ENCODE peak calls at places on chromosomes 7 and 10, in ten cellular contexts. One of them, this sample, is unnamed.

GRCh38 chr10:69709366-69709941 is 79.4 kb downstream of the FAM241B start:
- DNase-seq in progenitor cell of endocrine pancreas: no peak
- DNase-seq in AG20443: peak
- DNase-seq in A549: no peak
- DNase-seq in left ventricle myocardium superior: no peak
- DNase-seq in activated CD4-positive, alpha-beta T cell treated with anti-CD3 and anti-CD28 coated beads, Interleukin-2, amount 50 U/mL, for 1 hour: no peak
- DNase-seq in kidney tubule cell: no peak
- DNase-seq in activated CD8-positive, alpha-beta memory T cell treated with anti-CD3 and anti-CD28 coated beads, Interleukin-2, amount 50 U/mL, for 48 hours: no peak
- DNase-seq in NCI-H510A treated with DMSO at 0.1 percent for 48 hours: no peak
- DNase-seq in stimulated activated CD8-positive, alpha-beta memory T cell treated with anti-CD3 and anti-CD28 coated beads, Interleukin-12 subunit alpha, Interleukin-12 subunit beta, amount 100 ng/mL, for 4 hours: no peak
- DNase-seq in this sample: no peak

GRCh38 chr10:91672021-91672608 is 39.2 kb upstream of the PPP1R3C start:
- DNase-seq in NCI-H510A treated with DMSO at 0.1 percent for 48 hours: peak
- DNase-seq in progenitor cell of endocrine pancreas: no peak
- DNase-seq in stimulated activated CD8-positive, alpha-beta memory T cell treated with anti-CD3 and anti-CD28 coated beads, Interleukin-12 subunit alpha, Interleukin-12 subunit beta, amount 100 ng/mL, for 4 hours: no peak
- DNase-seq in A549: no peak
- DNase-seq in kidney tubule cell: peak
- DNase-seq in AG20443: peak
- DNase-seq in activated CD8-positive, alpha-beta memory T cell treated with anti-CD3 and anti-CD28 coated beads, Interleukin-2, amount 50 U/mL, for 48 hours: no peak
- DNase-seq in left ventricle myocardium superior: no peak
- DNase-seq in activated CD4-positive, alpha-beta T cell treated with anti-CD3 and anti-CD28 coated beads, Interleukin-2, amount 50 U/mL, for 1 hour: no peak
- DNase-seq in this sample: peak

GRCh38 chr7:149831730-149832219 is 6.4 kb upstream of the ZNF862 start:
- DNase-seq in activated CD8-positive, alpha-beta memory T cell treated with anti-CD3 and anti-CD28 coated beads, Interleukin-2, amount 50 U/mL, for 48 hours: no peak
- DNase-seq in stimulated activated CD8-positive, alpha-beta memory T cell treated with anti-CD3 and anti-CD28 coated beads, Interleukin-12 subunit alpha, Interleukin-12 subunit beta, amount 100 ng/mL, for 4 hours: no peak
- DNase-seq in AG20443: no peak
- DNase-seq in left ventricle myocardium superior: no peak
- DNase-seq in progenitor cell of endocrine pancreas: no peak
- DNase-seq in A549: no peak
- DNase-seq in NCI-H510A treated with DMSO at 0.1 percent for 48 hours: no peak
- DNase-seq in activated CD4-positive, alpha-beta T cell treated with anti-CD3 and anti-CD28 coated beads, Interleukin-2, amount 50 U/mL, for 1 hour: no peak
- DNase-seq in kidney tubule cell: no peak
- DNase-seq in this sample: no peak

GRCh38 chr10:128976886-128977285 is 490.2 kb upstream of the MGMT start:
- DNase-seq in stimulated activated CD8-positive, alpha-beta memory T cell treated with anti-CD3 and anti-CD28 coated beads, Interleukin-12 subunit alpha, Interleukin-12 subunit beta, amount 100 ng/mL, for 4 hours: no peak
- DNase-seq in NCI-H510A treated with DMSO at 0.1 percent for 48 hours: no peak
- DNase-seq in left ventricle myocardium superior: no peak
- DNase-seq in kidney tubule cell: no peak
- DNase-seq in activated CD4-positive, alpha-beta T cell treated with anti-CD3 and anti-CD28 coated beads, Interleukin-2, amount 50 U/mL, for 1 hour: no peak
- DNase-seq in A549: no peak
- DNase-seq in AG20443: no peak
- DNase-seq in activated CD8-positive, alpha-beta memory T cell treated with anti-CD3 and anti-CD28 coated beads, Interleukin-2, amount 50 U/mL, for 48 hours: no peak
- DNase-seq in progenitor cell of endocrine pancreas: no peak
- DNase-seq in this sample: no peak

GRCh38 chr10:107443817-107444216 is 279.3 kb upstream of the SORCS1 start:
- DNase-seq in kidney tubule cell: no peak
- DNase-seq in activated CD4-positive, alpha-beta T cell treated with anti-CD3 and anti-CD28 coated beads, Interleukin-2, amount 50 U/mL, for 1 hour: no peak
- DNase-seq in AG20443: no peak
- DNase-seq in stimulated activated CD8-positive, alpha-beta memory T cell treated with anti-CD3 and anti-CD28 coated beads, Interleukin-12 subunit alpha, Interleukin-12 subunit beta, amount 100 ng/mL, for 4 hours: no peak
- DNase-seq in NCI-H510A treated with DMSO at 0.1 percent for 48 hours: no peak
- DNase-seq in left ventricle myocardium superior: no peak
- DNase-seq in A549: no peak
- DNase-seq in progenitor cell of endocrine pancreas: no peak
- DNase-seq in activated CD8-positive, alpha-beta memory T cell treated with anti-CD3 and anti-CD28 coated beads, Interleukin-2, amount 50 U/mL, for 48 hours: no peak
- DNase-seq in this sample: no peak

GRCh38 chr10:82319046-82319445 is 444.1 kb downstream of the NRG3 start:
- DNase-seq in activated CD8-positive, alpha-beta memory T cell treated with anti-CD3 and anti-CD28 coated beads, Interleukin-2, amount 50 U/mL, for 48 hours: no peak
- DNase-seq in A549: no peak
- DNase-seq in activated CD4-positive, alpha-beta T cell treated with anti-CD3 and anti-CD28 coated beads, Interleukin-2, amount 50 U/mL, for 1 hour: no peak
- DNase-seq in NCI-H510A treated with DMSO at 0.1 percent for 48 hours: no peak
- DNase-seq in stimulated activated CD8-positive, alpha-beta memory T cell treated with anti-CD3 and anti-CD28 coated beads, Interleukin-12 subunit alpha, Interleukin-12 subunit beta, amount 100 ng/mL, for 4 hours: no peak
- DNase-seq in left ventricle myocardium superior: no peak
- DNase-seq in kidney tubule cell: no peak
- DNase-seq in progenitor cell of endocrine pancreas: no peak
- DNase-seq in AG20443: no peak
- DNase-seq in this sample: no peak

GRCh38 chr7:101859411-101860106 is 42.1 kb downstream of the CUX1 start:
- DNase-seq in stimulated activated CD8-positive, alpha-beta memory T cell treated with anti-CD3 and anti-CD28 coated beads, Interleukin-12 subunit alpha, Interleukin-12 subunit beta, amount 100 ng/mL, for 4 hours: no peak
- DNase-seq in activated CD8-positive, alpha-beta memory T cell treated with anti-CD3 and anti-CD28 coated beads, Interleukin-2, amount 50 U/mL, for 48 hours: no peak
- DNase-seq in A549: peak
- DNase-seq in progenitor cell of endocrine pancreas: no peak
- DNase-seq in AG20443: no peak
- DNase-seq in kidney tubule cell: no peak
- DNase-seq in NCI-H510A treated with DMSO at 0.1 percent for 48 hours: no peak
- DNase-seq in activated CD4-positive, alpha-beta T cell treated with anti-CD3 and anti-CD28 coated beads, Interleukin-2, amount 50 U/mL, for 1 hour: no peak
- DNase-seq in left ventricle myocardium superior: no peak
- DNase-seq in this sample: peak

GRCh38 chr7:44059219-44060090 is 5.9 kb downstream of the PGAM2 start:
- DNase-seq in kidney tubule cell: no peak
- DNase-seq in AG20443: no peak
- DNase-seq in NCI-H510A treated with DMSO at 0.1 percent for 48 hours: no peak
- DNase-seq in left ventricle myocardium superior: peak
- DNase-seq in A549: no peak
- DNase-seq in progenitor cell of endocrine pancreas: no peak
- DNase-seq in activated CD4-positive, alpha-beta T cell treated with anti-CD3 and anti-CD28 coated beads, Interleukin-2, amount 50 U/mL, for 1 hour: no peak
- DNase-seq in activated CD8-positive, alpha-beta memory T cell treated with anti-CD3 and anti-CD28 coated beads, Interleukin-2, amount 50 U/mL, for 48 hours: no peak
- DNase-seq in stimulated activated CD8-positive, alpha-beta memory T cell treated with anti-CD3 and anti-CD28 coated beads, Interleukin-12 subunit alpha, Interleukin-12 subunit beta, amount 100 ng/mL, for 4 hours: no peak
- DNase-seq in this sample: no peak

GRCh38 chr10:7525314-7526016 is 114.6 kb upstream of the SFMBT2 start:
- DNase-seq in stimulated activated CD8-positive, alpha-beta memory T cell treated with anti-CD3 and anti-CD28 coated beads, Interleukin-12 subunit alpha, Interleukin-12 subunit beta, amount 100 ng/mL, for 4 hours: no peak
- DNase-seq in NCI-H510A treated with DMSO at 0.1 percent for 48 hours: peak
- DNase-seq in kidney tubule cell: peak
- DNase-seq in AG20443: peak
- DNase-seq in activated CD4-positive, alpha-beta T cell treated with anti-CD3 and anti-CD28 coated beads, Interleukin-2, amount 50 U/mL, for 1 hour: peak
- DNase-seq in progenitor cell of endocrine pancreas: peak
- DNase-seq in activated CD8-positive, alpha-beta memory T cell treated with anti-CD3 and anti-CD28 coated beads, Interleukin-2, amount 50 U/mL, for 48 hours: no peak
- DNase-seq in left ventricle myocardium superior: no peak
- DNase-seq in A549: peak
- DNase-seq in this sample: peak

GRCh38 chr7:156558198-156558597 is 82.4 kb upstream of the RNF32 start:
- DNase-seq in A549: peak
- DNase-seq in activated CD8-positive, alpha-beta memory T cell treated with anti-CD3 and anti-CD28 coated beads, Interleukin-2, amount 50 U/mL, for 48 hours: no peak
- DNase-seq in kidney tubule cell: peak
- DNase-seq in activated CD4-positive, alpha-beta T cell treated with anti-CD3 and anti-CD28 coated beads, Interleukin-2, amount 50 U/mL, for 1 hour: no peak
- DNase-seq in stimulated activated CD8-positive, alpha-beta memory T cell treated with anti-CD3 and anti-CD28 coated beads, Interleukin-12 subunit alpha, Interleukin-12 subunit beta, amount 100 ng/mL, for 4 hours: no peak
- DNase-seq in left ventricle myocardium superior: no peak
- DNase-seq in progenitor cell of endocrine pancreas: no peak
- DNase-seq in NCI-H510A treated with DMSO at 0.1 percent for 48 hours: no peak
- DNase-seq in AG20443: no peak
- DNase-seq in this sample: no peak

GRCh38 chr7:31327071-31327470 is 13.5 kb downstream of the NEUROD6 start:
- DNase-seq in left ventricle myocardium superior: no peak
- DNase-seq in activated CD8-positive, alpha-beta memory T cell treated with anti-CD3 and anti-CD28 coated beads, Interleukin-2, amount 50 U/mL, for 48 hours: no peak
- DNase-seq in NCI-H510A treated with DMSO at 0.1 percent for 48 hours: no peak
- DNase-seq in stimulated activated CD8-positive, alpha-beta memory T cell treated with anti-CD3 and anti-CD28 coated beads, Interleukin-12 subunit alpha, Interleukin-12 subunit beta, amount 100 ng/mL, for 4 hours: no peak
- DNase-seq in activated CD4-positive, alpha-beta T cell treated with anti-CD3 and anti-CD28 coated beads, Interleukin-2, amount 50 U/mL, for 1 hour: no peak
- DNase-seq in progenitor cell of endocrine pancreas: no peak
- DNase-seq in A549: no peak
- DNase-seq in kidney tubule cell: peak
- DNase-seq in AG20443: no peak
- DNase-seq in this sample: no peak

GRCh38 chr10:62665771-62666170 is 138.7 kb upstream of the ADO start:
- DNase-seq in A549: no peak
- DNase-seq in activated CD8-positive, alpha-beta memory T cell treated with anti-CD3 and anti-CD28 coated beads, Interleukin-2, amount 50 U/mL, for 48 hours: no peak
- DNase-seq in NCI-H510A treated with DMSO at 0.1 percent for 48 hours: no peak
- DNase-seq in AG20443: no peak
- DNase-seq in kidney tubule cell: no peak
- DNase-seq in progenitor cell of endocrine pancreas: no peak
- DNase-seq in stimulated activated CD8-positive, alpha-beta memory T cell treated with anti-CD3 and anti-CD28 coated beads, Interleukin-12 subunit alpha, Interleukin-12 subunit beta, amount 100 ng/mL, for 4 hours: no peak
- DNase-seq in left ventricle myocardium superior: no peak
- DNase-seq in activated CD4-positive, alpha-beta T cell treated with anti-CD3 and anti-CD28 coated beads, Interleukin-2, amount 50 U/mL, for 1 hour: no peak
- DNase-seq in this sample: no peak

GRCh38 chr7:35465791-35466336 is 212.0 kb upstream of the TBX20 start:
- DNase-seq in stimulated activated CD8-positive, alpha-beta memory T cell treated with anti-CD3 and anti-CD28 coated beads, Interleukin-12 subunit alpha, Interleukin-12 subunit beta, amount 100 ng/mL, for 4 hours: no peak
- DNase-seq in NCI-H510A treated with DMSO at 0.1 percent for 48 hours: no peak
- DNase-seq in activated CD4-positive, alpha-beta T cell treated with anti-CD3 and anti-CD28 coated beads, Interleukin-2, amount 50 U/mL, for 1 hour: no peak
- DNase-seq in A549: no peak
- DNase-seq in kidney tubule cell: no peak
- DNase-seq in activated CD8-positive, alpha-beta memory T cell treated with anti-CD3 and anti-CD28 coated beads, Interleukin-2, amount 50 U/mL, for 48 hours: no peak
- DNase-seq in AG20443: no peak
- DNase-seq in left ventricle myocardium superior: peak
- DNase-seq in progenitor cell of endocrine pancreas: no peak
- DNase-seq in this sample: no peak

GRCh38 chr10:20846263-20846662 is 50.8 kb downstream of the NEBL start:
- DNase-seq in progenitor cell of endocrine pancreas: no peak
- DNase-seq in AG20443: no peak
- DNase-seq in NCI-H510A treated with DMSO at 0.1 percent for 48 hours: no peak
- DNase-seq in stimulated activated CD8-positive, alpha-beta memory T cell treated with anti-CD3 and anti-CD28 coated beads, Interleukin-12 subunit alpha, Interleukin-12 subunit beta, amount 100 ng/mL, for 4 hours: no peak
- DNase-seq in kidney tubule cell: no peak
- DNase-seq in A549: no peak
- DNase-seq in left ventricle myocardium superior: no peak
- DNase-seq in activated CD8-positive, alpha-beta memory T cell treated with anti-CD3 and anti-CD28 coated beads, Interleukin-2, amount 50 U/mL, for 48 hours: no peak
- DNase-seq in activated CD4-positive, alpha-beta T cell treated with anti-CD3 and anti-CD28 coated beads, Interleukin-2, amount 50 U/mL, for 1 hour: no peak
- DNase-seq in this sample: no peak

GRCh38 chr10:114103286-114103685 is 59.6 kb downstream of the ADRB1 start:
- DNase-seq in left ventricle myocardium superior: no peak
- DNase-seq in A549: peak
- DNase-seq in activated CD4-positive, alpha-beta T cell treated with anti-CD3 and anti-CD28 coated beads, Interleukin-2, amount 50 U/mL, for 1 hour: no peak
- DNase-seq in kidney tubule cell: peak
- DNase-seq in NCI-H510A treated with DMSO at 0.1 percent for 48 hours: peak
- DNase-seq in progenitor cell of endocrine pancreas: no peak
- DNase-seq in activated CD8-positive, alpha-beta memory T cell treated with anti-CD3 and anti-CD28 coated beads, Interleukin-2, amount 50 U/mL, for 48 hours: no peak
- DNase-seq in stimulated activated CD8-positive, alpha-beta memory T cell treated with anti-CD3 and anti-CD28 coated beads, Interleukin-12 subunit alpha, Interleukin-12 subunit beta, amount 100 ng/mL, for 4 hours: no peak
- DNase-seq in AG20443: peak
- DNase-seq in this sample: peak

GRCh38 chr7:142500364-142500763 is 242.5 kb upstream of the PRSS58 start:
- DNase-seq in AG20443: no peak
- DNase-seq in activated CD4-positive, alpha-beta T cell treated with anti-CD3 and anti-CD28 coated beads, Interleukin-2, amount 50 U/mL, for 1 hour: no peak
- DNase-seq in stimulated activated CD8-positive, alpha-beta memory T cell treated with anti-CD3 and anti-CD28 coated beads, Interleukin-12 subunit alpha, Interleukin-12 subunit beta, amount 100 ng/mL, for 4 hours: no peak
- DNase-seq in kidney tubule cell: no peak
- DNase-seq in left ventricle myocardium superior: no peak
- DNase-seq in NCI-H510A treated with DMSO at 0.1 percent for 48 hours: no peak
- DNase-seq in A549: no peak
- DNase-seq in activated CD8-positive, alpha-beta memory T cell treated with anti-CD3 and anti-CD28 coated beads, Interleukin-2, amount 50 U/mL, for 48 hours: no peak
- DNase-seq in progenitor cell of endocrine pancreas: no peak
- DNase-seq in this sample: no peak

GRCh38 chr7:15326044-15326644 is 235.7 kb downstream of the AGMO start:
- DNase-seq in NCI-H510A treated with DMSO at 0.1 percent for 48 hours: peak
- DNase-seq in activated CD8-positive, alpha-beta memory T cell treated with anti-CD3 and anti-CD28 coated beads, Interleukin-2, amount 50 U/mL, for 48 hours: no peak
- DNase-seq in activated CD4-positive, alpha-beta T cell treated with anti-CD3 and anti-CD28 coated beads, Interleukin-2, amount 50 U/mL, for 1 hour: no peak
- DNase-seq in A549: peak
- DNase-seq in left ventricle myocardium superior: no peak
- DNase-seq in AG20443: peak
- DNase-seq in stimulated activated CD8-positive, alpha-beta memory T cell treated with anti-CD3 and anti-CD28 coated beads, Interleukin-12 subunit alpha, Interleukin-12 subunit beta, amount 100 ng/mL, for 4 hours: no peak
- DNase-seq in progenitor cell of endocrine pancreas: no peak
- DNase-seq in kidney tubule cell: peak
- DNase-seq in this sample: peak

GRCh38 chr7:151588982-151589381 is 69.3 kb upstream of the RHEB start:
- DNase-seq in progenitor cell of endocrine pancreas: no peak
- DNase-seq in NCI-H510A treated with DMSO at 0.1 percent for 48 hours: no peak
- DNase-seq in AG20443: no peak
- DNase-seq in kidney tubule cell: no peak
- DNase-seq in stimulated activated CD8-positive, alpha-beta memory T cell treated with anti-CD3 and anti-CD28 coated beads, Interleukin-12 subunit alpha, Interleukin-12 subunit beta, amount 100 ng/mL, for 4 hours: no peak
- DNase-seq in left ventricle myocardium superior: no peak
- DNase-seq in activated CD8-positive, alpha-beta memory T cell treated with anti-CD3 and anti-CD28 coated beads, Interleukin-2, amount 50 U/mL, for 48 hours: no peak
- DNase-seq in A549: no peak
- DNase-seq in activated CD4-positive, alpha-beta T cell treated with anti-CD3 and anti-CD28 coated beads, Interleukin-2, amount 50 U/mL, for 1 hour: no peak
- DNase-seq in this sample: no peak

GRCh38 chr10:132370426-132371340 is 26.3 kb upstream of the PWWP2B start:
- DNase-seq in kidney tubule cell: no peak
- DNase-seq in AG20443: no peak
- DNase-seq in activated CD4-positive, alpha-beta T cell treated with anti-CD3 and anti-CD28 coated beads, Interleukin-2, amount 50 U/mL, for 1 hour: no peak
- DNase-seq in left ventricle myocardium superior: no peak
- DNase-seq in NCI-H510A treated with DMSO at 0.1 percent for 48 hours: no peak
- DNase-seq in activated CD8-positive, alpha-beta memory T cell treated with anti-CD3 and anti-CD28 coated beads, Interleukin-2, amount 50 U/mL, for 48 hours: no peak
- DNase-seq in progenitor cell of endocrine pancreas: no peak
- DNase-seq in stimulated activated CD8-positive, alpha-beta memory T cell treated with anti-CD3 and anti-CD28 coated beads, Interleukin-12 subunit alpha, Interleukin-12 subunit beta, amount 100 ng/mL, for 4 hours: no peak
- DNase-seq in A549: no peak
- DNase-seq in this sample: no peak

GRCh38 chr7:105685099-105685609 is 103.9 kb upstream of the EFCAB10 start:
- DNase-seq in stimulated activated CD8-positive, alpha-beta memory T cell treated with anti-CD3 and anti-CD28 coated beads, Interleukin-12 subunit alpha, Interleukin-12 subunit beta, amount 100 ng/mL, for 4 hours: no peak
- DNase-seq in progenitor cell of endocrine pancreas: no peak
- DNase-seq in AG20443: no peak
- DNase-seq in kidney tubule cell: no peak
- DNase-seq in activated CD4-positive, alpha-beta T cell treated with anti-CD3 and anti-CD28 coated beads, Interleukin-2, amount 50 U/mL, for 1 hour: no peak
- DNase-seq in A549: no peak
- DNase-seq in left ventricle myocardium superior: no peak
- DNase-seq in NCI-H510A treated with DMSO at 0.1 percent for 48 hours: no peak
- DNase-seq in activated CD8-positive, alpha-beta memory T cell treated with anti-CD3 and anti-CD28 coated beads, Interleukin-2, amount 50 U/mL, for 48 hours: no peak
- DNase-seq in this sample: no peak